ENCODE peak calls at places on chromosome 12, in four cellular contexts. K is uterus, E is H9, W is HFFc6. O is an unnamed sample.

GRCh38 chr12:124518051-124518932 is 49.1 kb downstream of the NCOR2 start:
- DNase-seq in K (peak; percentile 99), E (no peak), W (peak; percentile 100), O (peak; percentile 99)

GRCh38 chr12:128178551-128178950 is 88.4 kb upstream of the TMEM132C start:
- DNase-seq in K (no peak), E (no peak), W (no peak), O (no peak)

GRCh38 chr12:121451931-121452330 is 52.0 kb downstream of the RNF34 start:
- DNase-seq in K (no peak), E (no peak), W (no peak), O (no peak)

GRCh38 chr12:77151030-77151429 is 85.7 kb upstream of the E2F7 start:
- DNase-seq in K (no peak), E (no peak), W (no peak), O (no peak)

GRCh38 chr12:75981247-75981646 is 50.3 kb downstream of the PHLDA1 start:
- DNase-seq in K (no peak), E (no peak), W (no peak), O (no peak)

GRCh38 chr12:97837401-97837800 is 374.8 kb downstream of the RMST start:
- DNase-seq in K (no peak), E (no peak), W (no peak), O (no peak)

GRCh38 chr12:39780527-39781446 is 161.2 kb upstream of the ABCD2 start:
- DNase-seq in K (no peak), E (no peak), W (no peak), O (no peak)

GRCh38 chr12:68327896-68328295 is 4.3 kb downstream of the MDM1 start:
- DNase-seq in K (no peak), E (no peak), W (no peak), O (no peak)

GRCh38 chr12:107515446-107515958 is 170.1 kb upstream of the PWP1 start:
- DNase-seq in K (no peak), E (peak; percentile 57), W (peak; percentile 59), O (peak; percentile 22)

GRCh38 chr12:12181516-12181915 is 85.3 kb downstream of the LRP6 start:
- DNase-seq in K (no peak), E (no peak), W (peak; percentile 42), O (no peak)

GRCh38 chr12:80846930-80847329 is 90.8 kb downstream of the LIN7A start:
- DNase-seq in K (no peak), E (no peak), W (no peak), O (no peak)

GRCh38 chr12:125249932-125250331 is 184.7 kb downstream of the AACS start:
- DNase-seq in K (no peak), E (no peak), W (no peak), O (no peak)

GRCh38 chr12:101877816-101878811 is 734 bp downstream of the DRAM1 start:
- DNase-seq in K (peak; percentile 53), E (peak; percentile 61), W (no peak), O (no peak)

GRCh38 chr12:78898416-78898815 is 33.8 kb downstream of the SYT1 start:
- DNase-seq in K (peak; percentile 43), E (no peak), W (no peak), O (no peak)

GRCh38 chr12:106090586-106091411 is 48.0 kb downstream of the NUAK1 start:
- DNase-seq in K (peak; percentile 64), E (no peak), W (peak; percentile 91), O (peak; percentile 43)

GRCh38 chr12:38384816-38385491 is 68.4 kb downstream of the ALG10B start:
- DNase-seq in K (no peak), E (peak; percentile 69), W (no peak), O (no peak)

GRCh38 chr12:110180591-110181005 is 56.4 kb downstream of the IFT81 start:
- DNase-seq in K (no peak), E (no peak), W (peak; percentile 58), O (no peak)

GRCh38 chr12:2023365-2023764 is 19.1 kb upstream of the DCP1B start:
- DNase-seq in K (no peak), E (no peak), W (no peak), O (no peak)

GRCh38 chr12:7162691-7163114 is 26.8 kb upstream of the PEX5 start:
- DNase-seq in K (no peak), E (peak; percentile 93), W (no peak), O (no peak)

GRCh38 chr12:64042901-64043300 is 179.2 kb downstream of the KICS2 start:
- DNase-seq in K (no peak), E (no peak), W (no peak), O (no peak)

GRCh38 chr12:126389215-126389841 is 1324.1 kb downstream of the AACS start:
- DNase-seq in K (no peak), E (no peak), W (peak; percentile 23), O (peak; percentile 78)

GRCh38 chr12:12903642-12904609 is 12.6 kb downstream of the GPRC5A start:
- DNase-seq in K (no peak), E (no peak), W (no peak), O (no peak)

GRCh38 chr12:96585977-96586376 is 96.6 kb downstream of the CFAP54 start:
- DNase-seq in K (no peak), E (no peak), W (no peak), O (no peak)

GRCh38 chr12:53428741-53429140 is 5.1 kb downstream of the AMHR2 start:
- DNase-seq in K (no peak), E (no peak), W (no peak), O (no peak)

GRCh38 chr12:88715673-88716072 is 135.4 kb upstream of the KITLG start:
- DNase-seq in K (no peak), E (no peak), W (no peak), O (no peak)

GRCh38 chr12:105931104-105931503 is 207.7 kb downstream of the NUAK1 start:
- DNase-seq in K (no peak), E (no peak), W (no peak), O (no peak)

GRCh38 chr12:47361389-47362031 is 281.8 kb upstream of the AMIGO2 start:
- DNase-seq in K (peak; percentile 66), E (peak; percentile 39), W (no peak), O (no peak)

GRCh38 chr12:72228424-72228823 is 43.7 kb upstream of the TRHDE start:
- DNase-seq in K (no peak), E (no peak), W (no peak), O (no peak)

GRCh38 chr12:4030938-4031702 is 157.9 kb upstream of the PARP11 start:
- DNase-seq in K (peak; percentile 91), E (peak; percentile 99), W (peak; percentile 98), O (peak; percentile 97)

GRCh38 chr12:65518771-65519170 is 240.3 kb downstream of the MSRB3 start:
- DNase-seq in K (no peak), E (no peak), W (peak; percentile 55), O (no peak)

GRCh38 chr12:76137611-76138010 is 53.1 kb upstream of the NAP1L1 start:
- DNase-seq in K (no peak), E (no peak), W (no peak), O (no peak)

GRCh38 chr12:104605685-104606084 is 148.9 kb downstream of the CHST11 start:
- DNase-seq in K (peak; percentile 46), E (peak; percentile 80), W (no peak), O (no peak)

GRCh38 chr12:52050116-52050770 is 999 bp upstream of the NR4A1 start:
- DNase-seq in K (peak; percentile 73), E (peak; percentile 73), W (no peak), O (no peak)

GRCh38 chr12:68175566-68176033 is 16.1 kb upstream of the IFNG start:
- DNase-seq in K (no peak), E (no peak), W (no peak), O (no peak)

GRCh38 chr12:58458093-58458492 is 462.2 kb downstream of the LRIG3 start:
- DNase-seq in K (no peak), E (no peak), W (peak; percentile 12), O (no peak)

GRCh38 chr12:62799126-62799736 is 135.7 kb downstream of the PPM1H start:
- DNase-seq in K (peak; percentile 47), E (peak; percentile 84), W (peak; percentile 38), O (peak; percentile 81)

GRCh38 chr12:95739561-95740313 is 50.8 kb downstream of the NTN4 start:
- DNase-seq in K (peak; percentile 20), E (no peak), W (no peak), O (no peak)

GRCh38 chr12:131754184-131754583 is 43.3 kb downstream of the SFSWAP start:
- DNase-seq in K (no peak), E (no peak), W (no peak), O (no peak)

GRCh38 chr12:131756441-131756840 is 45.6 kb downstream of the SFSWAP start:
- DNase-seq in K (no peak), E (no peak), W (no peak), O (no peak)

GRCh38 chr12:131757111-131757510 is 46.2 kb downstream of the SFSWAP start:
- DNase-seq in K (no peak), E (no peak), W (no peak), O (no peak)

GRCh38 chr12:131753757-131754156 is 42.9 kb downstream of the SFSWAP start:
- DNase-seq in K (no peak), E (peak; percentile 31), W (no peak), O (no peak)

GRCh38 chr12:131755305-131756113 is 44.6 kb downstream of the SFSWAP start:
- DNase-seq in K (no peak), E (peak; percentile 75), W (no peak), O (no peak)
- TF ChIP-seq CTCF in K (peak; percentile 6), E (peak; percentile 74), W (peak; percentile 54), O (peak; percentile 58)

GRCh38 chr12:112473056-112473455 is 54.3 kb downstream of the PTPN11 start:
- DNase-seq in K (no peak), E (no peak), W (no peak), O (no peak)
- TF ChIP-seq CTCF in K (no peak), E (peak; percentile 63), W (peak; percentile 67), O (peak; percentile 20)

DNA sequence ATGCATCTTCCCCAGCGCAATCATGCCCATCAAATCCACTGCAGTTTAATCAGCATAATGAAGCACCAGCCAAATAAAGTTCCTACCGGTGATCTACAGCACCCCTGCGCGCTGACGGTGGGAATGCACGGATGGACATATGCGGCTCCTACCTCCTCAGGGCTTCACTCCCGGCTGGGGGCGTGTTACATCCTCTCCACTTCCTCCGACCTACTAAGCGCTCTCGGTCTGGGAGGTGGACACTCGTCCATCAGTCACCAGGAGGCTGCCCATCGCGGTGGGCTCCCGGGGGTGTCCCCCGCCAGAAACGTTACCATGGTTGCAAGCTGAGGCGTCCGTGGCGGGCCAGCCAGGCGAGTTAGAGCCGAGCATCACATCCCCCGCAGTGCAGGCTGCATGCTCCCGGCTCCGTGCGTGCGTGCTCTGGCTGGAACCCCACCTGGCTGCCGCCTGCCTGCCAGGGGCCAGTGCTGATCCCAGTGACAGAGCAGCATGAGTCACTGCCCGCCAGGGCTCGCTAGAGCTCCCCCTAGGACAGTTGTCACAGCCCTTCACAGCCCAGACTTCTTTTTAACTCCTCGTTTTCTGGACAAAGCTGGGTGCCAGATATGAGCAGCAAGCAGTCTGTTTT is 73.0 kb downstream of the CIT start:
- DNase-seq in K (no peak), E (peak; percentile 93), W (peak; percentile 82), O (peak; percentile 69)
- TF ChIP-seq CTCF in K (no peak), E (peak; percentile 72), W (peak; percentile 76), O (peak; percentile 63)

DNA sequence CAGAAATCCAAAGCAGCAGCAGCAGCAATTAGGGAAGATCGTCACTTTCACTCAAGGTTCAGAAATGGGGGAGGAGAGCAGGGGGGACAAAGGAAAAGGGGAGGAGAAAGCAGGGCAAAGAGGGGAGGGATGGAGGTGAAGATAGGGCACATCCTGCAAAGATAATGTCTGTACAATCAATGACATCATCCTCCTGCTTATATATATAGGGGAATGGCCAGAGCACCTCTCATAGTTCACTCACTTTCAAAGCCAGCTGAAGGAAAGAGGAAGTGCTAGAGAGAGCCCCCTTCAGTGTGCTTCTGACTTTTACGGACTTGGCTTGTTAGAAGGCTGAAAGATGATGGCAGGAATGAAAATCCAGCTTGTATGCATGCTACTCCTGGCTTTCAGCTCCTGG is at the start of gene NTS:
- DNase-seq in K (no peak), E (peak; percentile 45), W (no peak), O (no peak)
- TF ChIP-seq CTCF in K (no peak), E (peak; percentile 17), W (no peak), O (no peak)

GRCh38 chr12:19994970-19995369 is 373.4 kb upstream of the PDE3A start:
- DNase-seq in K (no peak), E (no peak), W (no peak), O (no peak)
- TF ChIP-seq CTCF in K (no peak), E (peak; percentile 13), W (peak; percentile 21), O (no peak)